ENCODE peak calls at places on chromosomes 11 and 22, in five cellular contexts. P is GM12878, J is H1, X is SK-N-SH, K is HepG2. D is an unnamed sample.
A peak's percentile ranks its signal among the peaks of the same experiment; 100 is the strongest.

GRCh38 chr22:24363243-24363642 is 64.2 kb upstream of the ADORA2A start:
- DNase-seq in J (no peak), X (no peak), K (no peak), P (no peak), D (no peak)

GRCh38 chr22:48899523-48900326 is 927.9 kb downstream of the BRD1 start:
- DNase-seq in J (no peak), P (no peak), K (no peak), X (no peak), D (no peak)

GRCh38 chr11:95750101-95750500 is 39.5 kb downstream of the FAM76B start:
- DNase-seq in J (no peak), K (no peak), P (no peak), X (no peak), D (no peak)

GRCh38 chr11:102204174-102204573 is 93.9 kb downstream of the YAP1 start:
- DNase-seq in P (no peak), K (no peak), X (no peak), J (no peak), D (no peak)

GRCh38 chr11:85742873-85743275 is 56.9 kb upstream of the CCDC89 start:
- DNase-seq in X (no peak), J (no peak), P (no peak), K (no peak), D (no peak)

GRCh38 chr22:26722159-26722558 is 64.8 kb downstream of the MIAT start:
- DNase-seq in K (no peak), J (no peak), X (no peak), P (no peak), D (peak; percentile 35)

GRCh38 chr11:126340960-126341709 is 14.4 kb upstream of the ST3GAL4 start:
- DNase-seq in P (peak; percentile 19), J (no peak), K (no peak), X (no peak), D (no peak)

GRCh38 chr22:37091986-37092385 is 17.5 kb downstream of the TMPRSS6 start:
- DNase-seq in J (no peak), X (no peak), K (no peak), P (no peak), D (no peak)

GRCh38 chr11:70203749-70204465 is 811 bp downstream of the FADD start:
- DNase-seq in X (peak; percentile 50), K (peak; percentile 59), P (peak; percentile 40), J (no peak), D (peak; percentile 56)

GRCh38 chr22:47366026-47366767 is 603.7 kb downstream of the TBC1D22A start:
- DNase-seq in P (no peak), J (no peak), X (no peak), K (no peak), D (no peak)

GRCh38 chr11:12066799-12067508 is 43.4 kb upstream of the MICAL2 start:
- DNase-seq in K (peak; percentile 50), P (no peak), X (no peak), J (no peak), D (peak; percentile 93)

GRCh38 chr22:42185915-42186439 is 55.4 kb upstream of the CYP2D6 start:
- DNase-seq in X (no peak), J (no peak), P (no peak), K (no peak), D (no peak)

GRCh38 chr11:19947521-19948114 is 212.7 kb downstream of the DBX1 start:
- DNase-seq in X (no peak), J (no peak), P (no peak), K (no peak), D (no peak)

GRCh38 chr11:5690216-5690615 is 626 bp downstream of the TRIM22 start:
- DNase-seq in X (no peak), P (no peak), K (no peak), J (no peak), D (no peak)

GRCh38 chr11:47532597-47533213 is 20.2 kb downstream of the CELF1 start:
- DNase-seq in J (no peak), P (no peak), X (peak; percentile 31), K (no peak), D (no peak)

GRCh38 chr11:44079376-44079775 is 13.3 kb downstream of the ACCS start:
- DNase-seq in X (no peak), K (no peak), J (no peak), P (no peak), D (no peak)

GRCh38 chr11:122671270-122671906 is 15.9 kb downstream of the UBASH3B start:
- DNase-seq in J (no peak), X (no peak), K (no peak), P (no peak), D (no peak)

GRCh38 chr22:37230673-37231405 is 13.2 kb downstream of the RAC2 start:
- DNase-seq in K (no peak), J (no peak), P (peak; percentile 61), X (no peak), D (no peak)

GRCh38 chr11:3855808-3856491 is 486 bp downstream of the STIM1 start:
- DNase-seq in J (no peak), X (no peak), P (no peak), K (no peak), D (peak; percentile 49)

GRCh38 chr22:38129856-38130255 is 19.4 kb upstream of the BAIAP2L2 start:
- DNase-seq in J (no peak), X (no peak), K (no peak), P (no peak), D (no peak)

GRCh38 chr11:75035911-75036536 is 47.3 kb downstream of the NEU3 start:
- DNase-seq in J (no peak), K (no peak), X (no peak), P (no peak), D (no peak)

GRCh38 chr22:38751422-38752346 is 4.1 kb downstream of the SUN2 start:
- DNase-seq in X (no peak), P (peak; percentile 65), J (no peak), K (no peak), D (no peak)

GRCh38 chr22:29702025-29702930 is 17.5 kb upstream of the CABP7 start:
- DNase-seq in X (peak; percentile 41), P (no peak), K (no peak), J (no peak), D (peak; percentile 29)

GRCh38 chr11:72617080-72617744 is 57.0 kb downstream of the PDE2A start:
- DNase-seq in J (no peak), X (peak; percentile 59), P (no peak), K (no peak), D (no peak)
- TF ChIP-seq RFX5 in J (no peak), X (no peak), P (no peak), K (no peak), D (no peak)

DNA sequence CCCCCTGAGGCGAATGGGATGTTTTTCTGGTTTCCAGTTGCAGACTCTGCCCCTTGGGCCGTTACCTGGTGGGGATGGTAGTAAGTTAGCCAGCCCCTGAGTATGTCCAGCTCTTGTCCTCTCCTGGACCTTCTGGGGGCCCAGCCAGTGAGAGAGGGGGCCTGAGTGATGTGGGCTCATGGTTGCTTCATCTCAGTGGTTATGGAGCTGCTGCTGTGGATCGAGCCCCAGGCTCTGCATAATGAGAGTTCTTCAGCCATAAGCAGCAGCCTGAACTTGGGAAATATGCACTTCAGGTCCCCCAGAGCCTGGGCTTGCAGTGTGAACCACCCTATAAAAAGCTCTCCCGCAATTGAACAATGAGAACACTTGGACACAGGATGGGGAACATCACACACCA is 5.9 kb downstream of the TMPRSS13 start:
- DNase-seq in P (no peak), X (no peak), J (no peak), K (no peak), D (no peak)
- TF ChIP-seq RFX5 in P (no peak), X (no peak), J (no peak), K (no peak), D (no peak)

GRCh38 chr11:118437046-118437735 is 899 bp downstream of the KMT2A start:
- DNase-seq in P (no peak), J (no peak), X (peak; percentile 57), K (peak; percentile 10), D (peak; percentile 28)

GRCh38 chr11:118436639-118437045 is 350 bp downstream of the KMT2A start:
- DNase-seq in K (no peak), J (no peak), X (no peak), P (no peak), D (no peak)

GRCh38 chr11:118438314-118438931 is 2.1 kb downstream of the KMT2A start:
- DNase-seq in X (peak; percentile 53), K (no peak), P (no peak), J (no peak), D (peak; percentile 61)

GRCh38 chr11:118435893-118436624 is at the start of gene KMT2A:
- DNase-seq in J (peak; percentile 89), P (no peak), K (peak; percentile 93), X (peak; percentile 96), D (peak; percentile 76)

DNA sequence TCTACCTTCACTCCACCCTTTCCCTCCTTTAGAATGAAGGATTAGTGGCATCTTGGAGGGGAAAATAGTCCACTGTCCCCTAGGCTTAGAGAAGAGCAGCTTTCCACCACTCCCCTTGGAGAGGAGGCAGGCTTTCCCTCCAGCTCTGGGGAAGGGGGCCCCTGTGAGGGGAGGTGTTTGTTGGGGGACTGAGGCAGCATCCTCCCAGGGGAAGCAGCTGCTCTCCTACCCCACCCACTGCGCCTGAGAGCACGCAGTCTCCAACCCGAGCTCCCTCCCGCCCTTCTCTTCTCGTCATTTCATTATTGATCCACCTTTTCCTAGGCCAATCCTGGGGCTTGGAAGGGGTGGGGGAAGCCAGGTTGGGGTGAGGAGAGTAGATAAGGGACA is 1.4 kb downstream of the KMT2A start:
- DNase-seq in P (no peak), X (peak; percentile 37), J (no peak), K (peak; percentile 51), D (no peak)
- TF ChIP-seq RFX5 in P (no peak), X (no peak), J (no peak), K (no peak), D (no peak)

GRCh38 chr11:116736763-116737162 is 36.0 kb downstream of the BUD13 start:
- DNase-seq in P (no peak), K (peak; percentile 60), J (no peak), X (no peak), D (peak; percentile 48)

GRCh38 chr11:116732740-116733385 is 39.9 kb downstream of the BUD13 start:
- DNase-seq in K (peak; percentile 43), J (peak; percentile 62), X (peak; percentile 86), P (peak; percentile 20), D (peak; percentile 67)

GRCh38 chr11:116731821-116732739 is 40.7 kb downstream of the BUD13 start:
- DNase-seq in K (no peak), P (no peak), X (no peak), J (no peak), D (no peak)

GRCh38 chr11:116733386-116733755 is 39.4 kb downstream of the BUD13 start:
- DNase-seq in K (no peak), J (no peak), P (no peak), X (no peak), D (no peak)

DNA sequence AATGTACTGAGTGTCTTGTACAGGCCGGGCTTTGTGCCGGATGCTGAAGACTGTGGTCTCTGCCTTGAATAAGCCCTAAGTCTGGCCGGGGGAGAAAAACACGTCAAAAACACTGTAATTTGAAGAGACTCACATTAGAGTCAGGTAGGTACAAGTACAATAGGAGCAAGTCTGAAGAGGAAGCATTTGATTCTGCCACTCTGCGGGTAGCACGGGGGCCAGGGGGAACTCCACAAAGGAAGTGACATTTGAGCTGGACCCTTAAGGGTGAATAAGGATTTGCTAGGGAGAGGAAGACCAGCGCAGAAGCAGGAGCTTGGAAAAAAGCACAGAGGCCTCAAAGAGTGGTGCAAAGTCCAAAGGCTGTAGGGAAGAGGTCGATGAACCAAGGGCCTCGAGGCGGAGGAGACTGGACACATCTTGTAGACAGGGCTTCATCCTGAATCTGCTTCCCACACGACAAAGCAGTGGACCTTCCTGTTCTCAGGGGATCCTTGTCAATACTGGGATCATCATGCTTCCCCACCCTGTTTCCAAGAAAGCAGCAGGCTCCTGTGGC is 38.7 kb downstream of the BUD13 start:
- DNase-seq in J (no peak), K (no peak), P (no peak), X (no peak), D (no peak)
- TF ChIP-seq RFX5 in J (no peak), K (no peak), P (no peak), X (no peak), D (no peak)

GRCh38 chr11:1437500-1437899 is 47.8 kb downstream of the BRSK2 start:
- DNase-seq in J (no peak), K (peak; percentile 16), X (peak; percentile 81), P (no peak), D (no peak)
- TF ChIP-seq RFX5 in J (no peak), K (no peak), X (no peak), P (no peak), D (no peak)